ENCODE peak calls at places on chromosomes 13 and 19, in six cellular contexts. One of them, this sample, is unnamed.

GRCh38 chr13:50589651-50590054 is 253.8 kb downstream of the DLEU7 start:
- DNase-seq in kidney epithelial cell: peak
- DNase-seq in nephron progenitor cell: no peak
- DNase-seq in hypothalamus: no peak
- DNase-seq in frontal cortex: no peak
- DNase-seq in CD4-positive, alpha-beta T cell: no peak
- DNase-seq in this sample: no peak

GRCh38 chr19:34555447-34555846 is 73.9 kb downstream of the WTIP start:
- DNase-seq in kidney epithelial cell: no peak
- DNase-seq in nephron progenitor cell: no peak
- DNase-seq in hypothalamus: no peak
- DNase-seq in frontal cortex: no peak
- DNase-seq in CD4-positive, alpha-beta T cell: no peak
- DNase-seq in this sample: no peak

GRCh38 chr13:75788494-75788991 is 152.4 kb downstream of the LMO7 start:
- DNase-seq in kidney epithelial cell: no peak
- DNase-seq in nephron progenitor cell: no peak
- DNase-seq in hypothalamus: no peak
- DNase-seq in frontal cortex: no peak
- DNase-seq in CD4-positive, alpha-beta T cell: no peak
- DNase-seq in this sample: peak

GRCh38 chr13:38900188-38900587 is 90.4 kb downstream of the STOML3 start:
- DNase-seq in kidney epithelial cell: no peak
- DNase-seq in nephron progenitor cell: no peak
- DNase-seq in hypothalamus: no peak
- DNase-seq in frontal cortex: no peak
- DNase-seq in CD4-positive, alpha-beta T cell: no peak
- DNase-seq in this sample: peak

GRCh38 chr19:40265055-40265762 is 19.9 kb downstream of the AKT2 start:
- DNase-seq in kidney epithelial cell: no peak
- DNase-seq in nephron progenitor cell: no peak
- DNase-seq in hypothalamus: no peak
- DNase-seq in frontal cortex: no peak
- DNase-seq in CD4-positive, alpha-beta T cell: no peak
- DNase-seq in this sample: no peak

GRCh38 chr13:67314405-67314804 is 84.3 kb upstream of the PCDH9 start:
- DNase-seq in kidney epithelial cell: no peak
- DNase-seq in nephron progenitor cell: no peak
- DNase-seq in hypothalamus: no peak
- DNase-seq in frontal cortex: no peak
- DNase-seq in CD4-positive, alpha-beta T cell: no peak
- DNase-seq in this sample: no peak

GRCh38 chr19:53849237-53849676 is 18.4 kb upstream of the MYADM start:
- DNase-seq in kidney epithelial cell: no peak
- DNase-seq in nephron progenitor cell: no peak
- DNase-seq in hypothalamus: no peak
- DNase-seq in frontal cortex: no peak
- DNase-seq in CD4-positive, alpha-beta T cell: no peak
- DNase-seq in this sample: no peak

GRCh38 chr19:6099037-6099436 is 11.3 kb downstream of the RFX2 start:
- DNase-seq in kidney epithelial cell: no peak
- DNase-seq in nephron progenitor cell: no peak
- DNase-seq in hypothalamus: no peak
- DNase-seq in frontal cortex: no peak
- DNase-seq in CD4-positive, alpha-beta T cell: no peak
- DNase-seq in this sample: no peak

GRCh38 chr19:49635530-49636229 is 4.3 kb downstream of the RRAS start:
- DNase-seq in kidney epithelial cell: no peak
- DNase-seq in nephron progenitor cell: no peak
- DNase-seq in hypothalamus: no peak
- DNase-seq in frontal cortex: no peak
- DNase-seq in CD4-positive, alpha-beta T cell: no peak
- DNase-seq in this sample: no peak

GRCh38 chr19:3479177-3479818 is 1.0 kb downstream of the SMIM24 start:
- DNase-seq in kidney epithelial cell: no peak
- DNase-seq in nephron progenitor cell: peak
- DNase-seq in hypothalamus: peak
- DNase-seq in frontal cortex: no peak
- DNase-seq in CD4-positive, alpha-beta T cell: peak
- DNase-seq in this sample: no peak

GRCh38 chr13:34833562-34834182 is 108.4 kb upstream of the NBEA start:
- DNase-seq in kidney epithelial cell: no peak
- DNase-seq in nephron progenitor cell: no peak
- DNase-seq in hypothalamus: no peak
- DNase-seq in frontal cortex: no peak
- DNase-seq in CD4-positive, alpha-beta T cell: no peak
- DNase-seq in this sample: no peak

GRCh38 chr19:33446156-33446917 is 72.8 kb downstream of the CEBPG start:
- DNase-seq in kidney epithelial cell: no peak
- DNase-seq in nephron progenitor cell: no peak
- DNase-seq in hypothalamus: no peak
- DNase-seq in frontal cortex: no peak
- DNase-seq in CD4-positive, alpha-beta T cell: no peak
- DNase-seq in this sample: no peak

GRCh38 chr13:86051134-86052103 is 252.2 kb upstream of the SLITRK6 start:
- DNase-seq in kidney epithelial cell: peak
- DNase-seq in nephron progenitor cell: no peak
- DNase-seq in hypothalamus: no peak
- DNase-seq in frontal cortex: no peak
- DNase-seq in CD4-positive, alpha-beta T cell: no peak
- DNase-seq in this sample: no peak

GRCh38 chr13:73303858-73304257 is 245.1 kb downstream of the KLF5 start:
- DNase-seq in kidney epithelial cell: peak
- DNase-seq in nephron progenitor cell: no peak
- DNase-seq in hypothalamus: no peak
- DNase-seq in frontal cortex: no peak
- DNase-seq in CD4-positive, alpha-beta T cell: no peak
- DNase-seq in this sample: no peak

GRCh38 chr13:74930402-74931165 is 551.4 kb downstream of the TBC1D4 start:
- DNase-seq in kidney epithelial cell: peak
- DNase-seq in nephron progenitor cell: no peak
- DNase-seq in hypothalamus: no peak
- DNase-seq in frontal cortex: no peak
- DNase-seq in CD4-positive, alpha-beta T cell: no peak
- DNase-seq in this sample: no peak

GRCh38 chr13:76823969-76824368 is 62.2 kb downstream of the KCTD12 start:
- DNase-seq in kidney epithelial cell: no peak
- DNase-seq in nephron progenitor cell: no peak
- DNase-seq in hypothalamus: no peak
- DNase-seq in frontal cortex: no peak
- DNase-seq in CD4-positive, alpha-beta T cell: no peak
- DNase-seq in this sample: no peak

GRCh38 chr19:19461306-19461670 is 54.1 kb downstream of the TSSK6 start:
- DNase-seq in kidney epithelial cell: no peak
- DNase-seq in nephron progenitor cell: no peak
- DNase-seq in hypothalamus: no peak
- DNase-seq in frontal cortex: no peak
- DNase-seq in CD4-positive, alpha-beta T cell: no peak
- DNase-seq in this sample: no peak

GRCh38 chr19:51034704-51035103 is at the start of gene KLK12:
- DNase-seq in kidney epithelial cell: no peak
- DNase-seq in nephron progenitor cell: no peak
- DNase-seq in hypothalamus: no peak
- DNase-seq in frontal cortex: no peak
- DNase-seq in CD4-positive, alpha-beta T cell: no peak
- DNase-seq in this sample: no peak

GRCh38 chr19:5993516-5994406 is 15.8 kb upstream of the RANBP3 start:
- DNase-seq in kidney epithelial cell: no peak
- DNase-seq in nephron progenitor cell: no peak
- DNase-seq in hypothalamus: no peak
- DNase-seq in frontal cortex: no peak
- DNase-seq in CD4-positive, alpha-beta T cell: no peak
- DNase-seq in this sample: no peak

GRCh38 chr19:6038634-6039405 is 60.9 kb upstream of the RANBP3 start:
- DNase-seq in kidney epithelial cell: no peak
- DNase-seq in nephron progenitor cell: no peak
- DNase-seq in hypothalamus: no peak
- DNase-seq in frontal cortex: no peak
- DNase-seq in CD4-positive, alpha-beta T cell: no peak
- DNase-seq in this sample: no peak

GRCh38 chr19:782195-783043 is 14.8 kb upstream of the PTBP1 start:
- DNase-seq in kidney epithelial cell: no peak
- DNase-seq in nephron progenitor cell: peak
- DNase-seq in hypothalamus: no peak
- DNase-seq in frontal cortex: no peak
- DNase-seq in CD4-positive, alpha-beta T cell: no peak
- DNase-seq in this sample: peak

GRCh38 chr19:18091217-18091608 is 4.5 kb upstream of the IL12RB1 start:
- DNase-seq in kidney epithelial cell: no peak
- DNase-seq in nephron progenitor cell: no peak
- DNase-seq in hypothalamus: no peak
- DNase-seq in frontal cortex: no peak
- DNase-seq in CD4-positive, alpha-beta T cell: peak
- DNase-seq in this sample: no peak

GRCh38 chr13:95233026-95233635 is 68.1 kb downstream of the ABCC4 start:
- DNase-seq in kidney epithelial cell: no peak
- DNase-seq in nephron progenitor cell: no peak
- DNase-seq in hypothalamus: no peak
- DNase-seq in frontal cortex: no peak
- DNase-seq in CD4-positive, alpha-beta T cell: no peak
- DNase-seq in this sample: no peak

GRCh38 chr19:918152-918437 is 962 bp downstream of the KISS1R start:
- DNase-seq in kidney epithelial cell: no peak
- DNase-seq in nephron progenitor cell: no peak
- DNase-seq in hypothalamus: no peak
- DNase-seq in frontal cortex: no peak
- DNase-seq in CD4-positive, alpha-beta T cell: no peak
- DNase-seq in this sample: no peak

GRCh38 chr13:100392709-100393630 is 195.6 kb downstream of the GGACT start:
- DNase-seq in kidney epithelial cell: peak
- DNase-seq in nephron progenitor cell: no peak
- DNase-seq in hypothalamus: peak
- DNase-seq in frontal cortex: peak
- DNase-seq in CD4-positive, alpha-beta T cell: peak
- DNase-seq in this sample: peak

GRCh38 chr13:28313579-28313978 is 175.2 kb downstream of the PAN3 start:
- DNase-seq in kidney epithelial cell: no peak
- DNase-seq in nephron progenitor cell: no peak
- DNase-seq in hypothalamus: no peak
- DNase-seq in frontal cortex: no peak
- DNase-seq in CD4-positive, alpha-beta T cell: no peak
- DNase-seq in this sample: no peak

GRCh38 chr19:38023245-38023644 is 116.2 kb downstream of the SIPA1L3 start:
- DNase-seq in kidney epithelial cell: no peak
- DNase-seq in nephron progenitor cell: no peak
- DNase-seq in hypothalamus: no peak
- DNase-seq in frontal cortex: no peak
- DNase-seq in CD4-positive, alpha-beta T cell: no peak
- DNase-seq in this sample: peak

GRCh38 chr19:17202249-17202648 is 12.9 kb upstream of the USE1 start:
- DNase-seq in kidney epithelial cell: no peak
- DNase-seq in nephron progenitor cell: no peak
- DNase-seq in hypothalamus: no peak
- DNase-seq in frontal cortex: no peak
- DNase-seq in CD4-positive, alpha-beta T cell: no peak
- DNase-seq in this sample: no peak

GRCh38 chr13:36752673-36753072 is 66.3 kb upstream of the RFXAP start:
- DNase-seq in kidney epithelial cell: no peak
- DNase-seq in nephron progenitor cell: no peak
- DNase-seq in hypothalamus: no peak
- DNase-seq in frontal cortex: no peak
- DNase-seq in CD4-positive, alpha-beta T cell: no peak
- DNase-seq in this sample: no peak

GRCh38 chr13:96053003-96053703 is at the start of gene UGGT2:
- DNase-seq in kidney epithelial cell: peak
- DNase-seq in nephron progenitor cell: peak
- DNase-seq in hypothalamus: peak
- DNase-seq in frontal cortex: peak
- DNase-seq in CD4-positive, alpha-beta T cell: no peak
- DNase-seq in this sample: peak

GRCh38 chr13:94712812-94713555 is 639 bp upstream of the SOX21 start:
- DNase-seq in kidney epithelial cell: peak
- DNase-seq in nephron progenitor cell: peak
- DNase-seq in hypothalamus: no peak
- DNase-seq in frontal cortex: no peak
- DNase-seq in CD4-positive, alpha-beta T cell: no peak
- DNase-seq in this sample: peak

GRCh38 chr19:58492265-58492664 is 16.1 kb downstream of the ZNF446 start:
- DNase-seq in kidney epithelial cell: no peak
- DNase-seq in nephron progenitor cell: no peak
- DNase-seq in hypothalamus: no peak
- DNase-seq in frontal cortex: no peak
- DNase-seq in CD4-positive, alpha-beta T cell: no peak
- DNase-seq in this sample: no peak

GRCh38 chr13:110350509-110350908 is 43.4 kb downstream of the COL4A2 start:
- DNase-seq in kidney epithelial cell: no peak
- DNase-seq in nephron progenitor cell: no peak
- DNase-seq in hypothalamus: no peak
- DNase-seq in frontal cortex: no peak
- DNase-seq in CD4-positive, alpha-beta T cell: no peak
- DNase-seq in this sample: peak

GRCh38 chr19:45130888-45131615 is 29.7 kb downstream of the NKPD1 start:
- DNase-seq in kidney epithelial cell: peak
- DNase-seq in nephron progenitor cell: peak
- DNase-seq in hypothalamus: no peak
- DNase-seq in frontal cortex: no peak
- DNase-seq in CD4-positive, alpha-beta T cell: no peak
- DNase-seq in this sample: no peak

GRCh38 chr13:45047394-45048328 is 58.3 kb downstream of the GPALPP1 start:
- DNase-seq in kidney epithelial cell: no peak
- DNase-seq in nephron progenitor cell: peak
- DNase-seq in hypothalamus: peak
- DNase-seq in frontal cortex: peak
- DNase-seq in CD4-positive, alpha-beta T cell: peak
- DNase-seq in this sample: peak

GRCh38 chr13:84446972-84447700 is 564.9 kb upstream of the SLITRK1 start:
- DNase-seq in kidney epithelial cell: no peak
- DNase-seq in nephron progenitor cell: no peak
- DNase-seq in hypothalamus: no peak
- DNase-seq in frontal cortex: no peak
- DNase-seq in CD4-positive, alpha-beta T cell: no peak
- DNase-seq in this sample: peak

This sample was measured in cardiac muscle cell.